ENCODE peak calls at places on chromosomes 4 and X, in ten cellular contexts. Z is GM23338, U is sigmoid colon, J is H1, R is stomach, M is HepG2, T is suprapubic skin, X is HCT116, N is vagina, P is SK-N-MC. S is an unnamed sample.

GRCh38 chr4:156771171-156771837 is 200.3 kb downstream of the PDGFC start:
- DNase-seq in T (no peak), X (peak; percentile 51), N (peak; percentile 89), U (no peak), P (no peak), R (peak; percentile 41), J (no peak), M (peak; percentile 36), Z (peak; percentile 54), S (peak; percentile 90)

GRCh38 chr4:80133240-80133783 is 60.3 kb upstream of the ANTXR2 start:
- DNase-seq in U (no peak), P (no peak), T (no peak), Z (peak; percentile 7), J (no peak), M (no peak), X (no peak), R (no peak), N (no peak), S (no peak)

GRCh38 chr4:2843909-2844584 is 403 bp downstream of the ADD1 start:
- DNase-seq in J (no peak), R (peak; percentile 55), T (no peak), U (peak; percentile 82), P (no peak), N (no peak), X (no peak), M (no peak), Z (peak; percentile 61), S (peak; percentile 53)

GRCh38 chr4:77817304-77818076 is 1.7 kb downstream of the CNOT6L start:
- DNase-seq in X (no peak), P (no peak), M (peak; percentile 92), J (no peak), Z (no peak), N (no peak), R (no peak), U (no peak), T (no peak), S (no peak)

GRCh38 chr4:152535903-152536544 is at the start of gene FBXW7:
- DNase-seq in X (peak; percentile 96), U (peak; percentile 99), J (peak; percentile 93), T (peak; percentile 98), N (peak; percentile 99), R (peak; percentile 99), P (peak; percentile 94), M (peak; percentile 98), Z (peak; percentile 99), S (peak; percentile 98)

GRCh38 chr4:142567620-142568451 is 278.3 kb downstream of the INPP4B start:
- DNase-seq in R (peak; percentile 35), Z (peak; percentile 7), M (no peak), J (no peak), T (no peak), X (no peak), N (no peak), P (no peak), U (no peak), S (no peak)

GRCh38 chrX:47145408-47146120 is 543 bp downstream of the RBM10 start:
- DNase-seq in X (no peak), J (no peak), M (no peak), N (no peak), Z (no peak), U (peak; percentile 64), R (no peak), T (no peak), P (no peak), S (peak; percentile 4)

GRCh38 chr4:98566491-98567008 is 91.9 kb downstream of the TSPAN5 start:
- DNase-seq in T (no peak), Z (no peak), M (no peak), P (no peak), R (no peak), N (no peak), X (no peak), U (peak; percentile 66), J (no peak), S (no peak)

GRCh38 chr4:124641715-124642380 is 70.7 kb downstream of the ANKRD50 start:
- DNase-seq in R (no peak), N (no peak), J (no peak), U (no peak), Z (no peak), M (no peak), P (no peak), T (no peak), X (peak; percentile 91), S (no peak)

GRCh38 chrX:29728639-29729038 is 486.7 kb upstream of the MAGEB2 start:
- DNase-seq in J (no peak), X (no peak), P (no peak), Z (no peak), T (no peak), U (no peak), R (no peak), M (no peak), N (no peak), S (no peak)

GRCh38 chr4:36280555-36280954 is 861 bp upstream of the DTHD1 start:
- DNase-seq in J (no peak), T (no peak), X (no peak), M (no peak), Z (peak; percentile 30), R (no peak), U (no peak), N (no peak), P (no peak), S (peak; percentile 7)

GRCh38 chr4:88971536-88971935 is 85.4 kb downstream of the FAM13A start:
- DNase-seq in P (no peak), U (no peak), N (no peak), J (no peak), R (no peak), X (no peak), M (no peak), Z (no peak), T (no peak), S (no peak)

GRCh38 chr4:88976514-88977035 is 80.4 kb downstream of the FAM13A start:
- DNase-seq in T (no peak), U (no peak), X (no peak), Z (no peak), R (no peak), N (no peak), J (no peak), P (no peak), M (no peak), S (no peak)

GRCh38 chr4:88981571-88981970 is 75.4 kb downstream of the FAM13A start:
- DNase-seq in T (no peak), Z (no peak), X (no peak), N (no peak), U (no peak), J (no peak), R (no peak), M (no peak), P (no peak), S (no peak)

GRCh38 chr4:88979292-88979691 is 77.7 kb downstream of the FAM13A start:
- DNase-seq in N (no peak), J (no peak), P (no peak), M (no peak), R (no peak), X (no peak), T (no peak), U (no peak), Z (no peak), S (no peak)

DNA sequence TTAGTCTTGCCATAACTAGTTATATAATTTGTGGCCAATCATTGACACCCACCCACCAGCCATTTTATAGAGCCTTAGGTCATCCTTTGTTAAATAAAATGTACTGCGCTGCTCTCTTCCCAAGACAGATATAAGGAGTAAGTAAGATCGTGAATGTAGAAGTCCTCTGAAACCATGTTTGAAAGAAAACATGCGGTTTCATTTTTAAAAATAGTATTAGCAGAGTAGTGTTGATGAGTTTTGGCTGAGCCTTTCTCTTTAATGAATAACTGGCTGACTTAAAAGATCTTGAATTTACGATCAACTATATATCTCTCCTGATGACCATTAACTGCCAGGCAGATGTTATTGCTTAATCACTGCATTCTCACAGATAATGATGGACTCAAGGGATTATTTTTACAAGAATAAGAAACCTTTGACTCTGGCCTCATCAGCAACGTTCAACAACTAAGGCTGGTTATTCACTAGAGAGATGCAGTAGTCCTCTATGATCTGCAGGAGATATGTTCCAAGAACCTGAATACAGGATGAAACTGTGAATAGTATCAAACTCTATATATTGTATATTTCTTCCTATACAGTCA is 81.0 kb downstream of the FAM13A start:
- DNase-seq in M (no peak), N (no peak), U (no peak), T (no peak), X (no peak), R (no peak), P (no peak), J (no peak), Z (no peak), S (no peak)
- H3K4me3 ChIP-seq in M (no peak overlapping the region), N (no peak overlapping the region), U (no peak overlapping the region), T (no peak overlapping the region), X (no peak overlapping the region), R (no peak overlapping the region), P (no peak overlapping the region), J (no peak overlapping the region), Z (no peak overlapping the region), S (no peak overlapping the region)

GRCh38 chr4:7822858-7823257 is 116.8 kb downstream of the AFAP1 start:
- DNase-seq in M (no peak), Z (no peak), R (no peak), P (no peak), J (no peak), T (no peak), X (no peak), U (peak; percentile 80), N (no peak), S (no peak)
- TF ChIP-seq POLR2AphosphoS5 in M (no peak), Z (no peak), R (no peak), P (no peak), J (no peak), T (no peak), X (no peak), U (no peak), N (no peak), S (no peak)

DNA sequence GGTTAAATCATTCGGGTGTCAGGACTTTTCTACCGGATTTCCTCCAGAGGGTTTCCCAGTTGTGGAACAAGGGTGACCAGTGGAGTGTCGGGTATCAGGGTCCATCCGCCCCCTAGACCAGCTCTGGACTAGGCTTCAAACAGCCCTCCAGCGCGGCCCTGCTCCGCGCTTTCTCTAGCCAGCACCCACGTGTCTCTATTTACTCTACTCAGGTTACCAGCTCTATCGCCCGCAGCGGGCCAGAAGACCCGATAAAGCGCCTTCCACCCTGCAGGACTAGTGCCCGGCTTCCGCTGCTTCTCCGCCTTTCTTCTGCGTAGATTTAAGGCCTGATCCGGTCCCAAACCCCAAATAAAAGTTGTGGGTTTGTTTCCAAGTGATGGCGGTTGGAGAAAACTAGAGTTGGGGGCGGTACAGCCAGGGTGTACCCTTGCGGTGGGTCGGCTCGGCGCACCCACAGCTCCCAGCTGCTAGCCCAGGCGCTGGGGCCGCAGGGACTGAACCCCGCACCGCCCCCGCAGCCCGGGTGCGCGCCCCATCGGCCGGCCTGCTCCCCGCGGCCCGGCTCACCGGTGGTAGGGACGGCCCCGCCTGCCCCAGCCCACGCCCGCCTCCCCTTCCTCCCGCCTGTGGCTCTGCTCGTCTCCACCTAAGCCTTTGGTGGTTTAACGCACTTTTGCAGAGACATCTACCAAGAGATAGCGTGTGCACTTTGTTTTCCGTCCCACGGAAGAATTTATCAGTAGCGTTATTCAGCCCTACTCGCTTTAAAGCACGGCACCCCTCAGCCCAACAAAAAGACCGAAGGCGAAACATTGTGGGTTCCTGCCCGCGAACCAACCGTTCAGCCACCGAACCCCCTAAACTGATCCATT is 2.1 kb downstream of the LEF1 start:
- DNase-seq in M (peak; percentile 10), Z (peak; percentile 94), T (no peak), U (no peak), P (no peak), N (no peak), R (peak; percentile 54), J (no peak), X (no peak), S (peak; percentile 34)
- H3K27ac ChIP-seq in M (no peak overlapping the region), Z (no peak overlapping the region), T (no peak overlapping the region), U (no peak overlapping the region), P (no peak overlapping the region), N (peak overlapping the region; percentile 41), R (no peak overlapping the region), J (no peak overlapping the region), X (no peak overlapping the region), S (peak overlapping the region; percentile 16)

GRCh38 chrX:14062524-14062923 is 32.8 kb upstream of the GEMIN8 start:
- DNase-seq in T (no peak), P (no peak), Z (no peak), X (no peak), N (no peak), R (no peak), J (no peak), M (no peak), U (no peak), S (no peak)
- H3K4me3 ChIP-seq in T (no peak overlapping the region), P (no peak overlapping the region), Z (no peak overlapping the region), X (no peak overlapping the region), N (no peak overlapping the region), R (no peak overlapping the region), J (no peak overlapping the region), M (no peak overlapping the region), U (no peak overlapping the region), S (no peak overlapping the region)